ENCODE peak calls at places on chromosomes 4 and X, in eight cellular contexts. W is type B pancreatic cell, Z is gastrocnemius medialis, H is A549, M is endothelial cell, I is dorsolateral prefrontal cortex, S is AG10803, U is RWPE1. Q is an unnamed sample.

GRCh38 chrX:65463550-65463949 is 71.0 kb downstream of the LAS1L start:
- DNase-seq in W (no peak), Z (no peak), H (no peak), M (no peak), I (no peak), S (peak; percentile 25), U (no peak), Q (no peak)

GRCh38 chr4:176042195-176042594 is 23.4 kb upstream of the WDR17 start:
- DNase-seq in W (no peak), Z (no peak), H (no peak), M (no peak), I (no peak), S (no peak), U (no peak), Q (no peak)

GRCh38 chr4:13700196-13701140 is 72.9 kb upstream of the BOD1L1 start:
- DNase-seq in W (no peak), Z (no peak), H (peak; percentile 33), M (no peak), I (no peak), S (peak; percentile 88), U (no peak), Q (no peak)

GRCh38 chrX:56978172-56978571 is 17.2 kb downstream of the SPIN3 start:
- DNase-seq in W (no peak), Z (peak; percentile 15), H (peak; percentile 46), M (peak; percentile 36), I (no peak), S (peak; percentile 31), U (peak; percentile 30), Q (no peak)

GRCh38 chr4:102541708-102542107 is 40.5 kb downstream of the NFKB1 start:
- DNase-seq in W (no peak), Z (no peak), H (peak; percentile 1), M (peak; percentile 53), I (peak; percentile 49), S (no peak), U (no peak), Q (no peak)

GRCh38 chrX:155070663-155070974 is 317 bp downstream of the CMC4 start:
- DNase-seq in W (no peak), Z (no peak), H (no peak), M (peak; percentile 5), I (no peak), S (no peak), U (no peak), Q (no peak)

GRCh38 chr4:1777822-1778641 is 15.1 kb upstream of the FGFR3 start:
- DNase-seq in W (no peak), Z (no peak), H (peak; percentile 63), M (peak; percentile 59), I (no peak), S (peak; percentile 27), U (peak; percentile 67), Q (no peak)

GRCh38 chr4:159015862-159016261 is 87.0 kb upstream of the RAPGEF2 start:
- DNase-seq in W (no peak), Z (no peak), H (no peak), M (no peak), I (no peak), S (peak; percentile 55), U (no peak), Q (no peak)

GRCh38 chrX:39705299-39705698 is 392.5 kb downstream of the BCOR start:
- DNase-seq in W (no peak), Z (peak; percentile 81), H (peak; percentile 61), M (no peak), I (peak; percentile 58), S (peak; percentile 87), U (peak; percentile 55), Q (no peak)

GRCh38 chr4:105651879-105652640 is 56.4 kb downstream of the INTS12 start:
- DNase-seq in W (no peak), Z (no peak), H (no peak), M (no peak), I (no peak), S (no peak), U (no peak), Q (no peak)

GRCh38 chr4:89661490-89661889 is 175.5 kb downstream of the SNCA start:
- DNase-seq in W (no peak), Z (no peak), H (no peak), M (no peak), I (no peak), S (peak; percentile 47), U (peak; percentile 66), Q (no peak)

GRCh38 chr4:125838924-125839323 is 524.2 kb downstream of the FAT4 start:
- DNase-seq in W (no peak), Z (no peak), H (no peak), M (no peak), I (no peak), S (no peak), U (no peak), Q (no peak)

GRCh38 chrX:96791559-96791958 is 92.1 kb upstream of the RPA4 start:
- DNase-seq in W (no peak), Z (no peak), H (no peak), M (no peak), I (no peak), S (peak; percentile 51), U (no peak), Q (no peak)

GRCh38 chr4:108168672-108169562 is at the start of gene LEF1:
- DNase-seq in W (peak; percentile 85), Z (no peak), H (no peak), M (peak; percentile 57), I (no peak), S (peak; percentile 9), U (no peak), Q (no peak)

GRCh38 chrX:23451266-23451665 is 116.6 kb downstream of the PTCHD1 start:
- DNase-seq in W (no peak), Z (no peak), H (no peak), M (no peak), I (no peak), S (no peak), U (no peak), Q (no peak)
- TF ChIP-seq CTCF in W (peak; percentile 55), Z (no peak), H (no peak), M (no peak), I (no peak), S (no peak), U (no peak), Q (peak; percentile 17)

GRCh38 chr4:173761236-173761635 is 231.2 kb upstream of the HAND2 start:
- DNase-seq in W (no peak), Z (no peak), H (no peak), M (no peak), I (no peak), S (no peak), U (no peak), Q (no peak)

GRCh38 chr4:173765731-173766130 is 235.7 kb upstream of the HAND2 start:
- DNase-seq in W (no peak), Z (no peak), H (no peak), M (no peak), I (no peak), S (no peak), U (no peak), Q (no peak)

GRCh38 chr4:173763374-173763773 is 233.3 kb upstream of the HAND2 start:
- DNase-seq in W (no peak), Z (no peak), H (no peak), M (no peak), I (no peak), S (no peak), U (no peak), Q (no peak)

GRCh38 chr4:173758132-173758531 is 228.1 kb upstream of the HAND2 start:
- DNase-seq in W (no peak), Z (no peak), H (no peak), M (no peak), I (no peak), S (no peak), U (no peak), Q (no peak)

DNA sequence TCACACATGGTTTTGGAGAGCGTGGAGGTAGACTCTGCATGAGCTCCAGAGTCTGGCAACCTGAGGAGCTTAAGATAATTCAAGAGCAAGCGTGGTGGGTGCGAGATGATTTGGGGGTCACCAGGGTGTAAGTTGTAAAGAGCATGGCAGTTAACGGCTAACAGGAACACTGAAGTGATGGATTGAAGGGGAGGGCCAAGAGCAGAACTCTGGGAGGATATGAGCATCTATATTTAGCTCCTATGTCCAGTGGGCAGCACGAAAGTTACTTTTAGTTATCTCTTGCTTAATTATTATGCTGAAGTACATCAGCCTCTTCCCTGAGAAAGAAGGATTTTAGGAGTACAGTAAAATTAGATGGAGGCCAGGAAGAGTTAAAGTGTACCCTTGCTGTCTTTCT is 231.9 kb upstream of the HAND2 start:
- DNase-seq in W (no peak), Z (no peak), H (no peak), M (no peak), I (no peak), S (no peak), U (no peak), Q (no peak)
- TF ChIP-seq CTCF in W (no peak), Z (no peak), H (no peak), M (no peak), I (no peak), S (no peak), U (no peak), Q (no peak)

GRCh38 chrX:139429913-139430312 is 100.6 kb upstream of the F9 start:
- DNase-seq in W (no peak), Z (no peak), H (peak; percentile 2), M (no peak), I (no peak), S (peak; percentile 15), U (no peak), Q (no peak)
- TF ChIP-seq CTCF in W (peak; percentile 50), Z (peak; percentile 33), H (no peak), M (no peak), I (no peak), S (peak; percentile 55), U (no peak), Q (no peak)

DNA sequence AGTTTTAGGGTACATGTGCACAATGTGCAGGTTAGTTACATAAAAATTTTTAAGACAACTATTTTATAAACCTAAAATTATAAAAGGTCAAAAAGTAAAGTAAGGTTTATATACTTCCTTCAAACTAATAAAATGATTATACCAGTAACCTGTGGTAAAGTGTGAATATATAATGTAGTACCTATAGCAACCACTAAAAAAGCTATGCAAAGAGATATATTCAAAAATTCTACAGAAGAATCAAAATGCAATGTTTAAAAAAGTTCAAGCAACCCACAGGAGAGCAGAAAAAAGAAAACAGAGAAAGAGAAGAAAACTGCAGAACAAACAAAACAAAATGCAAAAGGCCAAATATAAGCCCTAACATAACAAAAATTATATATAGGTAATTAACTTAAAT is 379.5 kb upstream of the GALNTL6 start:
- DNase-seq in W (no peak), Z (no peak), H (no peak), M (no peak), I (no peak), S (no peak), U (no peak), Q (no peak)
- TF ChIP-seq CTCF in W (peak; percentile 61), Z (no peak), H (no peak), M (no peak), I (no peak), S (no peak), U (no peak), Q (no peak)

GRCh38 chrX:153074935-153075334 is 2.7 kb downstream of the PNMA6A start:
- DNase-seq in W (no peak), Z (no peak), H (no peak), M (no peak), I (no peak), S (no peak), U (no peak), Q (no peak)
- TF ChIP-seq CTCF in W (no peak), Z (no peak), H (no peak), M (no peak), I (no peak), S (no peak), U (no peak), Q (no peak)

GRCh38 chr4:184680698-184681097 is 31.2 kb downstream of the PRIMPOL start:
- DNase-seq in W (no peak), Z (no peak), H (no peak), M (no peak), I (no peak), S (no peak), U (peak; percentile 7), Q (no peak)
- TF ChIP-seq CTCF in W (no peak), Z (no peak), H (no peak), M (no peak), I (no peak), S (no peak), U (no peak), Q (no peak)

Q was measured in osteocyte.